ENCODE peak calls at places on chromosomes 2 and 18, in nine cellular contexts. W is right atrium auricular region, N is sigmoid colon, Z is ovary, A is fibroblast of lung, K is PC-9, T is left lung, E is HepG2, V is cardiac muscle cell. B is an unnamed sample.

GRCh38 chr2:16069933-16070647 is 129.7 kb downstream of the MYCN start:
- DNase-seq in T (no peak), W (no peak), N (no peak), K (no peak), V (no peak), A (no peak), E (peak; percentile 91), Z (peak; percentile 58), B (no peak)

GRCh38 chr2:25309402-25309801 is 32.3 kb downstream of the DNMT3A start:
- DNase-seq in W (no peak), A (peak; percentile 65), N (no peak), T (no peak), E (peak; percentile 59), V (peak; percentile 68), Z (no peak), K (no peak), B (no peak)

GRCh38 chr2:100731535-100731981 is 88.4 kb upstream of the NPAS2 start:
- DNase-seq in A (peak; percentile 64), K (no peak), V (peak; percentile 51), W (no peak), Z (no peak), E (no peak), T (no peak), N (no peak), B (no peak)

GRCh38 chr2:30078521-30078920 is 68.3 kb upstream of the YPEL5 start:
- DNase-seq in K (no peak), N (no peak), V (no peak), Z (no peak), E (no peak), T (no peak), W (no peak), A (no peak), B (no peak)

GRCh38 chr18:13444430-13445240 is 226.1 kb downstream of the LDLRAD4 start:
- DNase-seq in W (no peak), N (peak; percentile 14), E (peak; percentile 54), T (no peak), Z (no peak), K (no peak), V (no peak), A (no peak), B (no peak)

GRCh38 chr2:231925303-231926179 is 655 bp downstream of the NPPC start:
- DNase-seq in A (peak; percentile 87), T (peak; percentile 94), E (peak; percentile 73), W (peak; percentile 81), K (no peak), Z (peak; percentile 92), V (peak; percentile 92), N (peak; percentile 90), B (peak; percentile 76)

GRCh38 chr2:233350708-233351107 is 3.6 kb upstream of the DGKD start:
- DNase-seq in K (peak; percentile 99), Z (no peak), T (no peak), W (no peak), E (peak; percentile 62), A (peak; percentile 64), V (peak; percentile 76), N (no peak), B (peak; percentile 62)

GRCh38 chr2:132760971-132761370 is 91.0 kb upstream of the LYPD1 start:
- DNase-seq in W (no peak), A (no peak), E (no peak), V (no peak), N (no peak), T (no peak), K (no peak), Z (no peak), B (no peak)

GRCh38 chr2:189233527-189233926 is 54.0 kb upstream of the COL5A2 start:
- DNase-seq in W (no peak), T (no peak), A (peak; percentile 44), K (no peak), N (no peak), Z (no peak), V (peak; percentile 22), E (no peak), B (no peak)

GRCh38 chr2:231680992-231681852 is 27.1 kb upstream of the PTMA start:
- DNase-seq in V (peak; percentile 93), N (peak; percentile 95), A (peak; percentile 82), K (peak; percentile 61), W (peak; percentile 76), E (peak; percentile 87), Z (peak; percentile 93), T (peak; percentile 92), B (no peak)

GRCh38 chr2:68692511-68692910 is 42.1 kb upstream of the ARHGAP25 start:
- DNase-seq in W (no peak), N (no peak), T (no peak), V (no peak), K (no peak), A (no peak), E (no peak), Z (no peak), B (no peak)

GRCh38 chr2:101846973-101847372 is 144.8 kb upstream of the IL1R2 start:
- DNase-seq in N (no peak), A (no peak), K (no peak), T (no peak), E (no peak), W (no peak), V (no peak), Z (no peak), B (no peak)

GRCh38 chr2:116467243-116467642 is 1347.2 kb upstream of the DDX18 start:
- DNase-seq in E (no peak), T (no peak), V (no peak), N (no peak), Z (no peak), K (no peak), A (no peak), W (no peak), B (peak; percentile 19)

GRCh38 chr2:63049291-63050185 is 1.1 kb upstream of the OTX1 start:
- DNase-seq in T (no peak), N (no peak), K (peak; percentile 52), V (no peak), E (no peak), A (no peak), W (no peak), Z (peak; percentile 16), B (no peak)

DNA sequence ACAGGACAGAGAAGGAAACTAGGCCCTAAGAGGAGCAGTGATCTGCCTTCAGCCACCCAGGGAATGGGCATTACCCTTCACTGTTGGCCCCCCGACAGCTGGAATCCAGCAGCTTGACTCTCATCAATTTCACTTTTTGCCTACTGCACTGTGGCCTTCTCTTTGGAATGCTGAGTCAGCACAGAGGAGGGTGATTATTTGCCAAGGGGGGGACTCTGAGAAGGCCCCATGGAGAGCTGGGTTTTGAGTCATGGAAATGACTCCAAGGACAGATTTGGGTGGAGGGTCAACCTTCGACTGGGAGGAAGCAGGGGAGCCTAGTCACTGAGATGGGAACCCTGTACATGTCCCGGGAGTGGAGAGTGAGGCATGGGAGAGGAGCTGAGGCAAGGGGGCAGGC is 38.1 kb upstream of the NTSR2 start:
- DNase-seq in W (no peak), Z (no peak), V (peak; percentile 61), A (peak; percentile 78), N (no peak), E (no peak), K (peak; percentile 85), T (no peak), B (no peak)
- TF ChIP-seq CTCF in W (no peak), Z (no peak), V (no peak), A (no peak), N (no peak), E (no peak), K (no peak), T (no peak), B (no peak)

GRCh38 chr2:45468279-45468678 is 142.8 kb downstream of the SRBD1 start:
- DNase-seq in T (no peak), A (no peak), W (no peak), K (no peak), Z (no peak), V (no peak), N (no peak), E (no peak), B (no peak)
- H3K4me3 ChIP-seq in T (no peak overlapping the region), A (no peak overlapping the region), W (no peak overlapping the region), K (no peak overlapping the region), Z (no peak overlapping the region), V (no peak overlapping the region), N (no peak overlapping the region), E (no peak overlapping the region), B (no peak overlapping the region)

GRCh38 chr18:24018299-24018910 is 3.9 kb downstream of the TTC39C start:
- DNase-seq in N (no peak), Z (no peak), A (no peak), V (no peak), W (no peak), T (no peak), E (no peak), K (no peak), B (no peak)

GRCh38 chr18:24015897-24016631 is 1.5 kb downstream of the TTC39C start:
- DNase-seq in K (no peak), E (no peak), Z (no peak), V (no peak), A (no peak), W (no peak), N (no peak), T (no peak), B (no peak)

GRCh38 chr18:24014986-24015896 is 687 bp downstream of the TTC39C start:
- DNase-seq in E (peak; percentile 13), Z (peak; percentile 57), K (peak; percentile 46), T (peak; percentile 88), N (peak; percentile 74), V (peak; percentile 80), W (peak; percentile 77), A (peak; percentile 71), B (no peak)

GRCh38 chr18:24014062-24014985 is at the start of gene TTC39C:
- DNase-seq in V (peak; percentile 86), Z (peak; percentile 80), N (peak; percentile 84), W (peak; percentile 78), T (peak; percentile 94), K (no peak), E (no peak), A (peak; percentile 66), B (no peak)

GRCh38 chr18:24016643-24017042 is 2.1 kb downstream of the TTC39C start:
- DNase-seq in Z (no peak), T (no peak), A (no peak), V (no peak), N (no peak), E (peak; percentile 52), K (no peak), W (no peak), B (no peak)
- TF ChIP-seq CTCF in Z (no peak), T (no peak), A (peak; percentile 27), V (peak; percentile 41), N (no peak), E (peak; percentile 37), K (peak; percentile 46), W (peak; percentile 31), B (peak; percentile 36)

GRCh38 chr2:77484026-77484425 is 38.1 kb downstream of the LRRTM4 start:
- DNase-seq in E (no peak), Z (no peak), T (no peak), K (no peak), A (no peak), V (no peak), N (no peak), W (no peak), B (no peak)

GRCh38 chr2:77479895-77480294 is 42.3 kb downstream of the LRRTM4 start:
- DNase-seq in W (no peak), A (peak; percentile 33), V (no peak), N (no peak), Z (no peak), E (no peak), K (no peak), T (no peak), B (no peak)

DNA sequence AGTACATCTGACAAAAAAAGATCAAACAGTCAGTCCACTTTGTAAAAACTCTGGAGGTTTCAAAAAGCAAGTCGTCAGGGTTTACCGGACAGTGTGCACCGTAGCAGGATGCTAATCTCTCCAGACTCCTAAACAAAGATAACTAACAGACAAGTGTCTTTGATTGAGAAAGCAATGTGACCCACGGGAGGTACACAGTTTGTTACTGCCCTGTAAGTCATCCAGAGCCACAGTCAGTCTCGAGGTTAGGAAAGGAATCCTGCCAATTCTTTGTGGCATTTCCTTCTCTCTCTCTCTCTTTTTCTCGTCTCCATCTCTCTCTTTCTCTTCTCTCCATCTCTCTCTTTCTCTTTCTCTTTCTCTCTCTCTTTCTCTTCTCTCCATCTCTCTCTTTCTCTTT is 42.8 kb downstream of the LRRTM4 start:
- DNase-seq in K (no peak), N (no peak), Z (no peak), T (no peak), E (no peak), W (no peak), V (no peak), A (peak; percentile 22), B (no peak)
- H3K4me3 ChIP-seq in K (no peak overlapping the region), N (no peak overlapping the region), Z (no peak overlapping the region), T (no peak overlapping the region), E (no peak overlapping the region), W (no peak overlapping the region), V (no peak overlapping the region), A (no peak overlapping the region), B (no peak overlapping the region)

B was measured in astrocyte of the cerebellum.